ENCODE peak calls at places on chromosome X, in five cellular contexts. One of them, this sample, is unnamed.
A peak's percentile ranks its signal among the peaks of the same experiment; 100 is the strongest.

GRCh38 chrX:39152106-39152649 is 350.9 kb downstream of the MID1IP1 start:
- DNase-seq in thoracic aorta: no peak
- DNase-seq in brain microvascular endothelial cell: no peak
- DNase-seq in anterior cingulate cortex: no peak
- DNase-seq in stromal cell of bone marrow: no peak
- DNase-seq in this sample: peak; percentile 58

GRCh38 chrX:65688403-65688881 is 21.0 kb downstream of the MSN start:
- DNase-seq in thoracic aorta: no peak
- DNase-seq in brain microvascular endothelial cell: no peak
- DNase-seq in anterior cingulate cortex: no peak
- DNase-seq in stromal cell of bone marrow: no peak
- DNase-seq in this sample: peak; percentile 31

GRCh38 chrX:9897761-9898161 is 69.4 kb upstream of the CLDN34 start:
- DNase-seq in thoracic aorta: no peak
- DNase-seq in brain microvascular endothelial cell: peak; percentile 89
- DNase-seq in anterior cingulate cortex: no peak
- DNase-seq in stromal cell of bone marrow: peak; percentile 81
- DNase-seq in this sample: no peak

GRCh38 chrX:141669689-141670088 is 28.9 kb downstream of the SPANXD start:
- DNase-seq in thoracic aorta: no peak
- DNase-seq in brain microvascular endothelial cell: no peak
- DNase-seq in anterior cingulate cortex: no peak
- DNase-seq in stromal cell of bone marrow: no peak
- DNase-seq in this sample: no peak

GRCh38 chrX:40202456-40202855 is 104.7 kb upstream of the BCOR start:
- DNase-seq in thoracic aorta: no peak
- DNase-seq in brain microvascular endothelial cell: no peak
- DNase-seq in anterior cingulate cortex: no peak
- DNase-seq in stromal cell of bone marrow: no peak
- DNase-seq in this sample: peak; percentile 11

GRCh38 chrX:71532078-71532752 is 689 bp upstream of the OGT start:
- DNase-seq in thoracic aorta: no peak
- DNase-seq in brain microvascular endothelial cell: peak; percentile 35
- DNase-seq in anterior cingulate cortex: no peak
- DNase-seq in stromal cell of bone marrow: no peak
- DNase-seq in this sample: peak; percentile 79

GRCh38 chrX:49799828-49800227 is 29.3 kb upstream of the PAGE4 start:
- DNase-seq in thoracic aorta: no peak
- DNase-seq in brain microvascular endothelial cell: no peak
- DNase-seq in anterior cingulate cortex: no peak
- DNase-seq in stromal cell of bone marrow: no peak
- DNase-seq in this sample: no peak

GRCh38 chrX:136049608-136050007 is 64.4 kb downstream of the SLC9A6 start:
- DNase-seq in thoracic aorta: no peak
- DNase-seq in brain microvascular endothelial cell: no peak
- DNase-seq in anterior cingulate cortex: no peak
- DNase-seq in stromal cell of bone marrow: no peak
- DNase-seq in this sample: no peak

GRCh38 chrX:20477836-20478532 is 211.3 kb upstream of the RPS6KA3 start:
- DNase-seq in thoracic aorta: no peak
- DNase-seq in brain microvascular endothelial cell: no peak
- DNase-seq in anterior cingulate cortex: no peak
- DNase-seq in stromal cell of bone marrow: no peak
- DNase-seq in this sample: no peak

GRCh38 chrX:53449632-53450031 is 15.5 kb upstream of the HSD17B10 start:
- DNase-seq in thoracic aorta: no peak
- DNase-seq in brain microvascular endothelial cell: no peak
- DNase-seq in anterior cingulate cortex: no peak
- DNase-seq in stromal cell of bone marrow: no peak
- DNase-seq in this sample: no peak

This sample was measured in activated CD4-positive, alpha-beta memory T cell treated with anti-CD3 and anti-CD28 coated beads for 36 hours.